ENCODE peak calls at places on chromosome 6, in eight cellular contexts. One of them, this sample, is unnamed.

GRCh38 chr6:37019065-37019450 is 13.6 kb downstream of the FGD2 start:
- DNase-seq in aorta: no peak
- DNase-seq in AML-193: no peak
- DNase-seq in nephron progenitor cell: no peak
- DNase-seq in choroid plexus epithelial cell: no peak
- DNase-seq in coronary artery: no peak
- DNase-seq in left ventricle myocardium inferior: no peak
- DNase-seq in naive B cell: no peak
- DNase-seq in this sample: no peak

GRCh38 chr6:43269273-43270007 is 26.2 kb downstream of the TTBK1 start:
- DNase-seq in aorta: no peak
- DNase-seq in AML-193: no peak
- DNase-seq in nephron progenitor cell: peak
- DNase-seq in choroid plexus epithelial cell: no peak
- DNase-seq in coronary artery: no peak
- DNase-seq in left ventricle myocardium inferior: no peak
- DNase-seq in naive B cell: peak
- DNase-seq in this sample: no peak

GRCh38 chr6:84422380-84422968 is 195.0 kb upstream of the CEP162 start:
- DNase-seq in aorta: peak
- DNase-seq in AML-193: peak
- DNase-seq in nephron progenitor cell: peak
- DNase-seq in choroid plexus epithelial cell: peak
- DNase-seq in coronary artery: peak
- DNase-seq in left ventricle myocardium inferior: peak
- DNase-seq in naive B cell: no peak
- DNase-seq in this sample: no peak

GRCh38 chr6:82072771-82073170 is 174.8 kb downstream of the IBTK start:
- DNase-seq in aorta: no peak
- DNase-seq in AML-193: no peak
- DNase-seq in nephron progenitor cell: no peak
- DNase-seq in choroid plexus epithelial cell: peak
- DNase-seq in coronary artery: no peak
- DNase-seq in left ventricle myocardium inferior: no peak
- DNase-seq in naive B cell: no peak
- DNase-seq in this sample: no peak

GRCh38 chr6:13336553-13336952 is 8.2 kb upstream of the TBC1D7 start:
- DNase-seq in aorta: no peak
- DNase-seq in AML-193: peak
- DNase-seq in nephron progenitor cell: peak
- DNase-seq in choroid plexus epithelial cell: peak
- DNase-seq in coronary artery: no peak
- DNase-seq in left ventricle myocardium inferior: peak
- DNase-seq in naive B cell: peak
- DNase-seq in this sample: peak

GRCh38 chr6:78489874-78490273 is 377.5 kb upstream of the IRAK1BP1 start:
- DNase-seq in aorta: no peak
- DNase-seq in AML-193: no peak
- DNase-seq in nephron progenitor cell: no peak
- DNase-seq in choroid plexus epithelial cell: peak
- DNase-seq in coronary artery: no peak
- DNase-seq in left ventricle myocardium inferior: no peak
- DNase-seq in naive B cell: no peak
- DNase-seq in this sample: no peak

GRCh38 chr6:139587469-139587868 is 213.0 kb upstream of the CITED2 start:
- DNase-seq in aorta: no peak
- DNase-seq in AML-193: no peak
- DNase-seq in nephron progenitor cell: no peak
- DNase-seq in choroid plexus epithelial cell: peak
- DNase-seq in coronary artery: no peak
- DNase-seq in left ventricle myocardium inferior: no peak
- DNase-seq in naive B cell: no peak
- DNase-seq in this sample: no peak

GRCh38 chr6:140174509-140174908 is 800.1 kb upstream of the CITED2 start:
- DNase-seq in aorta: no peak
- DNase-seq in AML-193: peak
- DNase-seq in nephron progenitor cell: no peak
- DNase-seq in choroid plexus epithelial cell: peak
- DNase-seq in coronary artery: no peak
- DNase-seq in left ventricle myocardium inferior: no peak
- DNase-seq in naive B cell: no peak
- DNase-seq in this sample: no peak

GRCh38 chr6:68082086-68082485 is 553.0 kb upstream of the ADGRB3 start:
- DNase-seq in aorta: no peak
- DNase-seq in AML-193: no peak
- DNase-seq in nephron progenitor cell: no peak
- DNase-seq in choroid plexus epithelial cell: peak
- DNase-seq in coronary artery: no peak
- DNase-seq in left ventricle myocardium inferior: no peak
- DNase-seq in naive B cell: no peak
- DNase-seq in this sample: no peak

GRCh38 chr6:160992323-160993314 is 1.1 kb downstream of the MAP3K4 start:
- DNase-seq in aorta: no peak
- DNase-seq in AML-193: peak
- DNase-seq in nephron progenitor cell: peak
- DNase-seq in choroid plexus epithelial cell: peak
- DNase-seq in coronary artery: no peak
- DNase-seq in left ventricle myocardium inferior: peak
- DNase-seq in naive B cell: peak
- DNase-seq in this sample: no peak

GRCh38 chr6:7939186-7939863 is 28.7 kb upstream of the TXNDC5 start:
- DNase-seq in aorta: no peak
- DNase-seq in AML-193: no peak
- DNase-seq in nephron progenitor cell: no peak
- DNase-seq in choroid plexus epithelial cell: no peak
- DNase-seq in coronary artery: no peak
- DNase-seq in left ventricle myocardium inferior: no peak
- DNase-seq in naive B cell: no peak
- DNase-seq in this sample: no peak

GRCh38 chr6:105184921-105185320 is 5.1 kb upstream of the POPDC3 start:
- DNase-seq in aorta: no peak
- DNase-seq in AML-193: no peak
- DNase-seq in nephron progenitor cell: no peak
- DNase-seq in choroid plexus epithelial cell: peak
- DNase-seq in coronary artery: no peak
- DNase-seq in left ventricle myocardium inferior: no peak
- DNase-seq in naive B cell: no peak
- DNase-seq in this sample: no peak

GRCh38 chr6:41607036-41607435 is 31.2 kb upstream of the MDFI start:
- DNase-seq in aorta: no peak
- DNase-seq in AML-193: no peak
- DNase-seq in nephron progenitor cell: no peak
- DNase-seq in choroid plexus epithelial cell: no peak
- DNase-seq in coronary artery: no peak
- DNase-seq in left ventricle myocardium inferior: no peak
- DNase-seq in naive B cell: no peak
- DNase-seq in this sample: no peak

GRCh38 chr6:17093692-17094091 is 8.2 kb upstream of the STMND1 start:
- DNase-seq in aorta: no peak
- DNase-seq in AML-193: no peak
- DNase-seq in nephron progenitor cell: peak
- DNase-seq in choroid plexus epithelial cell: no peak
- DNase-seq in coronary artery: no peak
- DNase-seq in left ventricle myocardium inferior: no peak
- DNase-seq in naive B cell: no peak
- DNase-seq in this sample: no peak

GRCh38 chr6:31578058-31578457 is 2.7 kb downstream of the TNF start:
- DNase-seq in aorta: no peak
- DNase-seq in AML-193: no peak
- DNase-seq in nephron progenitor cell: no peak
- DNase-seq in choroid plexus epithelial cell: no peak
- DNase-seq in coronary artery: no peak
- DNase-seq in left ventricle myocardium inferior: no peak
- DNase-seq in naive B cell: no peak
- DNase-seq in this sample: no peak

GRCh38 chr6:136037885-136038460 is 186.5 kb downstream of the PDE7B start:
- DNase-seq in aorta: no peak
- DNase-seq in AML-193: no peak
- DNase-seq in nephron progenitor cell: peak
- DNase-seq in choroid plexus epithelial cell: peak
- DNase-seq in coronary artery: no peak
- DNase-seq in left ventricle myocardium inferior: peak
- DNase-seq in naive B cell: no peak
- DNase-seq in this sample: no peak

GRCh38 chr6:28953039-28953872 is 29.5 kb upstream of the TRIM27 start:
- DNase-seq in aorta: no peak
- DNase-seq in AML-193: no peak
- DNase-seq in nephron progenitor cell: peak
- DNase-seq in choroid plexus epithelial cell: peak
- DNase-seq in coronary artery: no peak
- DNase-seq in left ventricle myocardium inferior: no peak
- DNase-seq in naive B cell: no peak
- DNase-seq in this sample: no peak

GRCh38 chr6:138430361-138431145 is 26.5 kb downstream of the HEBP2 start:
- DNase-seq in aorta: no peak
- DNase-seq in AML-193: no peak
- DNase-seq in nephron progenitor cell: no peak
- DNase-seq in choroid plexus epithelial cell: no peak
- DNase-seq in coronary artery: no peak
- DNase-seq in left ventricle myocardium inferior: peak
- DNase-seq in naive B cell: no peak
- DNase-seq in this sample: peak

GRCh38 chr6:125986956-125987617 is 747 bp downstream of the TRMT11 start:
- DNase-seq in aorta: no peak
- DNase-seq in AML-193: no peak
- DNase-seq in nephron progenitor cell: no peak
- DNase-seq in choroid plexus epithelial cell: peak
- DNase-seq in coronary artery: no peak
- DNase-seq in left ventricle myocardium inferior: no peak
- DNase-seq in naive B cell: no peak
- DNase-seq in this sample: no peak

GRCh38 chr6:156974897-156975296 is 197.7 kb downstream of the ARID1B start:
- DNase-seq in aorta: no peak
- DNase-seq in AML-193: no peak
- DNase-seq in nephron progenitor cell: no peak
- DNase-seq in choroid plexus epithelial cell: no peak
- DNase-seq in coronary artery: no peak
- DNase-seq in left ventricle myocardium inferior: no peak
- DNase-seq in naive B cell: no peak
- DNase-seq in this sample: no peak

GRCh38 chr6:69069881-69070280 is 434.8 kb downstream of the ADGRB3 start:
- DNase-seq in aorta: no peak
- DNase-seq in AML-193: no peak
- DNase-seq in nephron progenitor cell: no peak
- DNase-seq in choroid plexus epithelial cell: peak
- DNase-seq in coronary artery: no peak
- DNase-seq in left ventricle myocardium inferior: no peak
- DNase-seq in naive B cell: no peak
- DNase-seq in this sample: no peak

GRCh38 chr6:107115695-107116327 is 496 bp upstream of the BEND3 start:
- DNase-seq in aorta: no peak
- DNase-seq in AML-193: no peak
- DNase-seq in nephron progenitor cell: peak
- DNase-seq in choroid plexus epithelial cell: peak
- DNase-seq in coronary artery: no peak
- DNase-seq in left ventricle myocardium inferior: no peak
- DNase-seq in naive B cell: peak
- DNase-seq in this sample: no peak

GRCh38 chr6:33590531-33591198 is 10.6 kb upstream of the BAK1 start:
- DNase-seq in aorta: no peak
- DNase-seq in AML-193: no peak
- DNase-seq in nephron progenitor cell: no peak
- DNase-seq in choroid plexus epithelial cell: no peak
- DNase-seq in coronary artery: no peak
- DNase-seq in left ventricle myocardium inferior: no peak
- DNase-seq in naive B cell: no peak
- DNase-seq in this sample: no peak

GRCh38 chr6:161138545-161139303 is 135.1 kb downstream of the AGPAT4 start:
- DNase-seq in aorta: no peak
- DNase-seq in AML-193: no peak
- DNase-seq in nephron progenitor cell: no peak
- DNase-seq in choroid plexus epithelial cell: no peak
- DNase-seq in coronary artery: no peak
- DNase-seq in left ventricle myocardium inferior: no peak
- DNase-seq in naive B cell: no peak
- DNase-seq in this sample: no peak

This sample was measured in amygdala.